ENCODE peak calls at places on chromosomes 12 and 14, in seven cellular contexts. L, N, D, O, F, Y and G are unnamed samples.

GRCh38 chr14:88421286-88421685 is 35.8 kb downstream of the SPATA7 start:
- DNase-seq in L (no peak), N (peak; percentile 50), D (no peak), O (no peak), F (no peak), Y (no peak), G (no peak)

GRCh38 chr14:53325176-53325806 is 172.2 kb upstream of the DDHD1 start:
- DNase-seq in L (peak; percentile 29), N (peak; percentile 9), D (no peak), O (no peak), F (no peak), Y (no peak), G (no peak)

GRCh38 chr14:100309028-100309718 is 2.9 kb upstream of the SLC25A29 start:
- DNase-seq in L (no peak), N (no peak), D (no peak), O (no peak), F (no peak), Y (no peak), G (no peak)

GRCh38 chr12:46364777-46365580 is 7.6 kb downstream of the SLC38A2 start:
- DNase-seq in L (peak; percentile 73), N (peak; percentile 87), D (no peak), O (no peak), F (no peak), Y (no peak), G (peak; percentile 84)

GRCh38 chr12:104707179-104707578 is 250.4 kb downstream of the CHST11 start:
- DNase-seq in L (no peak), N (peak; percentile 44), D (no peak), O (no peak), F (no peak), Y (no peak), G (no peak)

GRCh38 chr14:52738409-52738808 is 8.4 kb downstream of the STYX start:
- DNase-seq in L (no peak), N (no peak), D (no peak), O (no peak), F (no peak), Y (no peak), G (no peak)

GRCh38 chr14:31239673-31240072 is 32.1 kb upstream of the HECTD1 start:
- DNase-seq in L (no peak), N (no peak), D (no peak), O (no peak), F (peak; percentile 90), Y (no peak), G (no peak)

GRCh38 chr14:95527392-95528002 is 7.4 kb upstream of the GLRX5 start:
- DNase-seq in L (no peak), N (peak; percentile 95), D (no peak), O (no peak), F (no peak), Y (peak; percentile 34), G (peak; percentile 52)

GRCh38 chr12:131041216-131041967 is 87.7 kb downstream of the ADGRD1 start:
- DNase-seq in L (no peak), N (no peak), D (no peak), O (peak; percentile 35), F (peak; percentile 49), Y (no peak), G (no peak)

GRCh38 chr12:28893365-28893764 is 255.7 kb upstream of the FAR2 start:
- DNase-seq in L (no peak), N (peak; percentile 58), D (no peak), O (no peak), F (no peak), Y (no peak), G (no peak)

GRCh38 chr12:44972746-44973421 is 78.0 kb downstream of the DBX2 start:
- DNase-seq in L (peak; percentile 9), N (peak; percentile 39), D (peak; percentile 85), O (no peak), F (no peak), Y (no peak), G (no peak)

GRCh38 chr14:86513056-86513455 is 983.1 kb downstream of the FLRT2 start:
- DNase-seq in L (no peak), N (no peak), D (no peak), O (no peak), F (no peak), Y (no peak), G (no peak)

GRCh38 chr12:55687746-55688145 is 20.0 kb downstream of the ITGA7 start:
- DNase-seq in L (peak; percentile 23), N (no peak), D (no peak), O (no peak), F (peak; percentile 31), Y (no peak), G (no peak)

GRCh38 chr14:54784657-54785056 is 118.0 kb downstream of the GCH1 start:
- DNase-seq in L (no peak), N (no peak), D (no peak), O (peak; percentile 91), F (no peak), Y (no peak), G (no peak)

GRCh38 chr12:130086248-130086647 is 76.0 kb upstream of the FZD10 start:
- DNase-seq in L (no peak), N (no peak), D (no peak), O (no peak), F (no peak), Y (no peak), G (no peak)

GRCh38 chr14:30005114-30005698 is 77.6 kb upstream of the PRKD1 start:
- DNase-seq in L (peak; percentile 21), N (peak; percentile 75), D (no peak), O (no peak), F (no peak), Y (no peak), G (no peak)

GRCh38 chr14:34582117-34582680 is 42.7 kb upstream of the EAPP start:
- DNase-seq in L (no peak), N (no peak), D (no peak), O (no peak), F (peak; percentile 30), Y (no peak), G (peak; percentile 13)

GRCh38 chr14:92603309-92604257 is 90.0 kb downstream of the RIN3 start:
- DNase-seq in L (peak; percentile 51), N (peak; percentile 49), D (no peak), O (no peak), F (peak; percentile 77), Y (no peak), G (no peak)

GRCh38 chr12:52074006-52074405 is 4.2 kb downstream of the ATG101 start:
- DNase-seq in L (no peak), N (peak; percentile 77), D (no peak), O (no peak), F (no peak), Y (no peak), G (peak; percentile 78)

GRCh38 chr14:74732387-74732786 is 19.4 kb downstream of the FCF1 start:
- DNase-seq in L (no peak), N (no peak), D (no peak), O (no peak), F (no peak), Y (no peak), G (no peak)
- H3K36me3 ChIP-seq in L (peaks cover 19% of the 10 kb centered on the region), N (peaks cover 30% of the 10 kb centered on the region), D (peaks cover 62% of the 10 kb centered on the region), O (peaks cover 3% of the 10 kb centered on the region), F (peaks cover 58% of the 10 kb centered on the region), Y (peaks cover 44% of the 10 kb centered on the region), G (peaks cover 69% of the 10 kb centered on the region)

DNA sequence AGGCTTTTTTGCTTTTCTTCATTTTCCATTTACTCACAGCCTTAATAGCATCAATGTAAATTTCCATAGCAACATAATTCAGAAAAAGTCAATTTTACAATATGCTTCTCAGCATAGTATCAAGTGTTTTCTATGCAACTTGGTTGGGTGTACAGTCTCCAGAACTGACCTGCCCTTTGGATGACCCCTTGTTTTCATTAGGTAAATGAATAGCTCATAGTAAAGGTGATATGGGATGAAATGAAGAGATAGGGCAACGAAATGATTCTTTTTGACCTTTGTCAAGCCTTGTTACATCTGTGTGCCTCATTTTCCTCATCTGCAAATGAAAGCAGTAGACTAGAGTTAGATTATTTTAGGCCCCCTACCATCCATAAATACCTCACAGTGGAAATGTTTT is 1081.0 kb downstream of the TMTC2 start:
- DNase-seq in L (no peak), N (no peak), D (no peak), O (no peak), F (no peak), Y (no peak), G (no peak)
- H3K9me3 ChIP-seq in L (no peaks in the 10 kb centered on the region), N (no peaks in the 10 kb centered on the region), D (no peaks in the 10 kb centered on the region), O (no peaks in the 10 kb centered on the region), F (no peaks in the 10 kb centered on the region), Y (no peaks in the 10 kb centered on the region), G (peaks cover 12% of the 10 kb centered on the region)

GRCh38 chr14:24186831-24187537 is 1.6 kb downstream of the IPO4 start:
- DNase-seq in L (no peak), N (no peak), D (no peak), O (peak; percentile 39), F (peak; percentile 33), Y (no peak), G (no peak)

GRCh38 chr14:24189059-24189375 is 401 bp upstream of the IPO4 start:
- DNase-seq in L (no peak), N (no peak), D (no peak), O (no peak), F (no peak), Y (no peak), G (no peak)

GRCh38 chr14:24185741-24186140 is 2.9 kb downstream of the IPO4 start:
- DNase-seq in L (no peak), N (no peak), D (no peak), O (peak; percentile 37), F (no peak), Y (no peak), G (no peak)

GRCh38 chr14:24188251-24189058 is at the start of gene IPO4:
- DNase-seq in L (peak; percentile 94), N (peak; percentile 99), D (peak; percentile 99), O (peak; percentile 98), F (peak; percentile 96), Y (peak; percentile 95), G (peak; percentile 95)

DNA sequence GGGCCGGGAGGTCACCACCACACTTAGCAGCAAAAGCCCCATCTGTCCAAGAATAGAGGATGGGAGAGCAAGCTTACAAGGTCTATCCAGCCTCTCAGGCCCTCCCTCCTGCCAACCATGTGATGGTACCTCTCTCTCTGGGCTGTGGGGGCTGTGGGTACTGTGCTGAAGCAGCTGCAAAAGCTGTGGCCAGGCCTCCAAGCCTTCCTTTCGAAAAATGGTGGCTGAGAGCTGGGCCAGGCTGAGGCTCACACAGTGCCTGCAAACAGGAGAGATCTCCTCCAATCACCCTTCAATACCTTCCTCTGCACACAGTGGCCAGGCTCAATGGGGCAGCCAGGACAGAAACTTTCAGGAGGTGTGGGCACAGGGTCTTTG is 1.1 kb downstream of the IPO4 start:
- DNase-seq in L (no peak), N (no peak), D (no peak), O (peak; percentile 34), F (peak; percentile 40), Y (no peak), G (no peak)
- H3K36me3 ChIP-seq in L (peaks cover 9% of the 10 kb centered on the region), N (no peaks in the 10 kb centered on the region), D (peaks cover 73% of the 10 kb centered on the region), O (peaks cover 6% of the 10 kb centered on the region), F (peaks cover 57% of the 10 kb centered on the region), Y (peaks cover 53% of the 10 kb centered on the region), G (peaks cover 75% of the 10 kb centered on the region)

DNA sequence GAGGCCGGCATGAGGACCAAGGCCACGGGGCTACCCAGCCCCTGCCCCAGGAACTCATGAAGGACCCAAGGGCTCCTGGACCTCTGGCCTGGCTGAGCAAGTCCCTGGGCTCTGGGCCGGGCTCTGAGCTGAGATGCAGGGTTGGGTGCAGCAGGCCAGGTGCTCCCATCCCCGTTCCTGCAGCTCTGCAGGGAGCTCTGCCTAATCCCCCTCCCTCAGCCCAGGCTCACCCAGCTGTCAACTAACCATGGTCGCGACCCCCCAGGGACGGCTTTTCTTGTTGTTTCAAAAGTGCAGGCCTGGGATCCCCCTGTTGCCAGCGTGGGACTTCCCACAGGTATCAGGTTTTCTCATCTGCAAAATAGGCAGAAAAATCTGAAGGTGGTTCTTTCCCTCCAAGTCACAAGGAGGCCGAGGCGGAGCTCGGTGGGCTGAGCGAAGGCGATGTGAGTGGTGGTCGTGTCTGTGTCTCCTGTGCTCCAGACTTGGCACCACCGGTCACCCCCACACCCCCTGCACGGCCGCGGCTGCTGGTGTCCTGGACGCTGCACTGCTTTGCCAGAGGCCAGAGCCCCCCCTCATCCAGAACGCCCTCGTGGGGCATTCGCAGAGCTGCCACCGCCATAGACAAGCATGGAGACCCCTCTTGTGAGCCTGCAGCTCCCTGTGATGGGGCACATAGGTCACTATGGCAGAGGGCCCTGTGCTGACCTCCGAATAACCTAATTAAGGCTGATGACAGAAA is 22.5 kb upstream of the GALNT9 start:
- DNase-seq in L (no peak), N (no peak), D (no peak), O (peak; percentile 31), F (no peak), Y (no peak), G (no peak)
- H3K9me3 ChIP-seq in L (peaks cover 11% of the 10 kb centered on the region), N (no peaks in the 10 kb centered on the region), D (peaks cover 21% of the 10 kb centered on the region), O (no peaks in the 10 kb centered on the region), F (no peaks in the 10 kb centered on the region), Y (no peaks in the 10 kb centered on the region), G (no peaks in the 10 kb centered on the region)